ENCODE peak calls at places on chromosomes 11 and 22, in ten cellular contexts. A is suprapubic skin, P is transverse colon, W is tibial nerve, Y is SK-N-SH, S is ovary, U is A549, F is H1, I is HepG2, V is sigmoid colon. L is an unnamed sample. For H3K9me3 and H3K4me1, the result is how much of the 10 kb centered on the place peaks cover.

GRCh38 chr11:102234779-102235439 is 82.4 kb upstream of the BIRC3 start:
- DNase-seq in A (no peak), P (no peak), W (no peak), Y (no peak), S (no peak), U (no peak), F (no peak), I (no peak), V (no peak), L (no peak)

GRCh38 chr22:23389271-23390071 is 190.6 kb downstream of the IGLL1 start:
- DNase-seq in A (no peak), P (no peak), W (no peak), Y (no peak), S (no peak), U (no peak), F (no peak), I (peak), V (peak), L (no peak)

GRCh38 chr11:74992852-74993251 is 4.1 kb downstream of the NEU3 start:
- DNase-seq in A (no peak), P (no peak), W (no peak), Y (no peak), S (no peak), U (no peak), F (no peak), I (no peak), V (no peak), L (no peak)

GRCh38 chr22:50293441-50294318 is 13.8 kb downstream of the PLXNB2 start:
- DNase-seq in A (no peak), P (peak), W (no peak), Y (peak), S (peak), U (no peak), F (no peak), I (peak), V (no peak), L (peak)

GRCh38 chr11:12617632-12618031 is 56.6 kb upstream of the TEAD1 start:
- DNase-seq in A (no peak), P (no peak), W (no peak), Y (no peak), S (no peak), U (no peak), F (no peak), I (no peak), V (no peak), L (no peak)

GRCh38 chr11:1736447-1736992 is 13.9 kb downstream of the IFITM10 start:
- DNase-seq in A (no peak), P (no peak), W (no peak), Y (no peak), S (no peak), U (no peak), F (no peak), I (no peak), V (no peak), L (no peak)

GRCh38 chr11:3824714-3825472 is 15.9 kb downstream of the RHOG start:
- DNase-seq in A (no peak), P (peak), W (no peak), Y (peak), S (no peak), U (peak), F (peak), I (peak), V (peak), L (peak)

GRCh38 chr11:77019976-77020591 is 14.1 kb upstream of the B3GNT6 start:
- DNase-seq in A (no peak), P (no peak), W (no peak), Y (no peak), S (no peak), U (peak), F (no peak), I (peak), V (no peak), L (no peak)

GRCh38 chr11:103673773-103674172 is 362.7 kb upstream of the DDI1 start:
- DNase-seq in A (no peak), P (no peak), W (no peak), Y (no peak), S (no peak), U (no peak), F (no peak), I (no peak), V (no peak), L (no peak)

GRCh38 chr11:6561288-6561687 is 42.1 kb downstream of the RRP8 start:
- DNase-seq in A (no peak), P (no peak), W (no peak), Y (no peak), S (no peak), U (no peak), F (no peak), I (no peak), V (no peak), L (no peak)

GRCh38 chr22:40462195-40462988 is 92.0 kb downstream of the SGSM3 start:
- DNase-seq in A (no peak), P (no peak), W (no peak), Y (no peak), S (no peak), U (no peak), F (no peak), I (peak), V (no peak), L (no peak)

GRCh38 chr11:102914238-102915043 is 39.7 kb upstream of the MMP12 start:
- DNase-seq in A (no peak), P (peak), W (no peak), Y (peak), S (no peak), U (peak), F (peak), I (peak), V (peak), L (no peak)

GRCh38 chr22:27452916-27453315 is 348.6 kb downstream of the MN1 start:
- DNase-seq in A (no peak), P (no peak), W (no peak), Y (no peak), S (no peak), U (no peak), F (no peak), I (no peak), V (no peak), L (no peak)

GRCh38 chr11:133835258-133836075 is 9.8 kb downstream of the SPATA19 start:
- DNase-seq in A (no peak), P (no peak), W (no peak), Y (peak), S (no peak), U (peak), F (peak), I (peak), V (no peak), L (peak)

GRCh38 chr11:70732493-70733206 is 334.3 kb downstream of the CTTN start:
- DNase-seq in A (no peak), P (no peak), W (no peak), Y (no peak), S (no peak), U (no peak), F (no peak), I (no peak), V (no peak), L (no peak)

GRCh38 chr11:10386361-10386760 is 68.7 kb upstream of the AMPD3 start:
- DNase-seq in A (no peak), P (no peak), W (no peak), Y (no peak), S (no peak), U (no peak), F (no peak), I (no peak), V (no peak), L (no peak)

GRCh38 chr22:49999063-49999900 is 13.3 kb downstream of the IL17REL start:
- DNase-seq in A (peak), P (peak), W (no peak), Y (peak), S (no peak), U (no peak), F (no peak), I (no peak), V (no peak), L (peak)

GRCh38 chr22:21816787-21817496 is 50.5 kb downstream of the MAPK1 start:
- DNase-seq in A (no peak), P (no peak), W (no peak), Y (peak), S (no peak), U (peak), F (no peak), I (no peak), V (no peak), L (no peak)

GRCh38 chr11:92130432-92130831 is 94.2 kb upstream of the FAT3 start:
- DNase-seq in A (no peak), P (no peak), W (no peak), Y (no peak), S (no peak), U (no peak), F (no peak), I (no peak), V (no peak), L (no peak)

GRCh38 chr22:44613196-44613595 is 88.8 kb upstream of the PRR5 start:
- DNase-seq in A (no peak), P (no peak), W (no peak), Y (no peak), S (no peak), U (no peak), F (no peak), I (no peak), V (no peak), L (no peak)

GRCh38 chr22:44608606-44609226 is 93.3 kb upstream of the PRR5 start:
- DNase-seq in A (no peak), P (no peak), W (no peak), Y (peak), S (no peak), U (no peak), F (no peak), I (no peak), V (no peak), L (no peak)

GRCh38 chr22:44609589-44609988 is 92.4 kb upstream of the PRR5 start:
- DNase-seq in A (no peak), P (no peak), W (no peak), Y (peak), S (no peak), U (no peak), F (no peak), I (no peak), V (no peak), L (no peak)

GRCh38 chr22:44615146-44615545 is 86.9 kb upstream of the PRR5 start:
- DNase-seq in A (no peak), P (no peak), W (no peak), Y (no peak), S (no peak), U (no peak), F (no peak), I (no peak), V (no peak), L (no peak)

GRCh38 chr22:44611880-44612496 is 90.0 kb upstream of the PRR5 start:
- DNase-seq in A (no peak), P (no peak), W (no peak), Y (no peak), S (no peak), U (no peak), F (no peak), I (no peak), V (no peak), L (no peak)
- H3K9me3 ChIP-seq in A (under half), P (under half), W (half or more), Y (under half), S (under half), U (under half), F (under half), I (under half), V (under half), L (under half)

GRCh38 chr11:33724644-33725035 is 11.6 kb downstream of the CD59 start:
- DNase-seq in A (peak), P (no peak), W (no peak), Y (no peak), S (peak), U (no peak), F (no peak), I (no peak), V (peak), L (peak)

GRCh38 chr11:33721291-33721840 is 14.9 kb downstream of the CD59 start:
- DNase-seq in A (no peak), P (no peak), W (no peak), Y (no peak), S (no peak), U (no peak), F (no peak), I (no peak), V (no peak), L (no peak)

GRCh38 chr11:33722579-33723234 is 13.5 kb downstream of the CD59 start:
- DNase-seq in A (no peak), P (no peak), W (no peak), Y (no peak), S (no peak), U (no peak), F (no peak), I (no peak), V (no peak), L (no peak)

GRCh38 chr11:33721984-33722383 is 14.2 kb downstream of the CD59 start:
- DNase-seq in A (no peak), P (no peak), W (no peak), Y (no peak), S (no peak), U (no peak), F (no peak), I (no peak), V (no peak), L (no peak)

DNA sequence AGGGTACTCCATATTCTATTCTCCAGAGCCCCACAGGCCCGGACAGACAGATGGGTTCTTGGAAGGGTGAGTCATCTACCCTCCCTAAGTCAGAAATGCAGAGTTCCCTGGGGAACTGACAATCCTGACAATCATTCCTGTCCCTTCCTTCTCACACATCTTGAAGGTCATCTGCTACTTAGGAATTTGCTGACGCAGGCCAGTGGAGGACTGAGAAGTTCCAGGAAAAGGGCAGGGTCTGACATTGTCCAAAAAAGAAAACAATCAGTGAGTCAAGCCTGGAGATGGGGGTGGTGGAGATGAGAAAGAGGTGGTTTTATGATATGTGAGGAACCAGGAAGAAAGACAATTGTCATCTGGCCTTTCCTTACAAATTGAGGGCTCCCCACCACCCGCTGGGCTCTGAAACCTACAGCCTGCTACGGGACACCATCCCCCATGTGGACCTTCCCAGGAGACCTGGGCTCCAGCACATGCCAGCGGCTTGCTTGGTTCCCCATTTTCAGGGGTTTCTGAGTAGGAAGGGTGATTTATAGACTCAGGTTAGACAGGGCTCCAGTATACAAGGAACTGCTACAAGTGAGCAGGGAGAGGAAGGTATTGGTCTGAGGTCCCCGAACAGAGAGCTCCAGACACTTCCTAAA is 12.9 kb downstream of the CD59 start:
- DNase-seq in A (peak), P (no peak), W (no peak), Y (no peak), S (no peak), U (peak), F (no peak), I (no peak), V (no peak), L (peak)
- TF ChIP-seq EP300 in A (no peak), P (peak), W (peak), Y (no peak), S (no peak), U (peak), F (no peak), I (no peak), V (peak), L (peak)

GRCh38 chr22:46354993-46355305 is 19.4 kb downstream of the TRMU start:
- DNase-seq in A (no peak), P (peak), W (no peak), Y (no peak), S (no peak), U (no peak), F (no peak), I (no peak), V (no peak), L (no peak)
- H3K4me1 ChIP-seq in A (under half), P (under half), W (under half), Y (under half), S (under half), U (under half), F (under half), I (under half), V (under half), L (under half)

DNA sequence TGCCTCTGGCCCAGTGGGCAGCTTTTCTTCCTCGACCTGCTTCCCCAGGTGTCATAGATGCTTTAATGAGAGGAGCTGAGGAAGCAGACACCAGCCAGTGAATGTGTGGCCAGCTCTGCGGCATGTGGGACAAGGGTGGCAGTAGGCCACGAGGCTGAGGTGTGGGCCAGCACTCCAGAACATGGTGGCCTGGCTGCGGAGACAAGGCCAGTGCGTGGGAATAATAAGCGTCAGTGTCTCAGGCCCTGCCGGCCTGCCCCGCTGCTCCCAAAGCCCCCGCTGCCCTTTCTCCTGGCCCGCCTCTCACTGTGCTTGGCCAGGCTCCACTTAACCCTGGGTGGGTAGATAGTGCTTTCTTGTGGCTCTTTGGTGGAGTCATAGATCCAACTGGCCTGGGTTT is 2.1 kb downstream of the MAPK8IP1 start:
- DNase-seq in A (no peak), P (no peak), W (no peak), Y (no peak), S (no peak), U (no peak), F (no peak), I (no peak), V (no peak), L (no peak)
- H3K9me3 ChIP-seq in A (under half), P (under half), W (under half), Y (under half), S (under half), U (under half), F (under half), I (under half), V (under half), L (under half)

DNA sequence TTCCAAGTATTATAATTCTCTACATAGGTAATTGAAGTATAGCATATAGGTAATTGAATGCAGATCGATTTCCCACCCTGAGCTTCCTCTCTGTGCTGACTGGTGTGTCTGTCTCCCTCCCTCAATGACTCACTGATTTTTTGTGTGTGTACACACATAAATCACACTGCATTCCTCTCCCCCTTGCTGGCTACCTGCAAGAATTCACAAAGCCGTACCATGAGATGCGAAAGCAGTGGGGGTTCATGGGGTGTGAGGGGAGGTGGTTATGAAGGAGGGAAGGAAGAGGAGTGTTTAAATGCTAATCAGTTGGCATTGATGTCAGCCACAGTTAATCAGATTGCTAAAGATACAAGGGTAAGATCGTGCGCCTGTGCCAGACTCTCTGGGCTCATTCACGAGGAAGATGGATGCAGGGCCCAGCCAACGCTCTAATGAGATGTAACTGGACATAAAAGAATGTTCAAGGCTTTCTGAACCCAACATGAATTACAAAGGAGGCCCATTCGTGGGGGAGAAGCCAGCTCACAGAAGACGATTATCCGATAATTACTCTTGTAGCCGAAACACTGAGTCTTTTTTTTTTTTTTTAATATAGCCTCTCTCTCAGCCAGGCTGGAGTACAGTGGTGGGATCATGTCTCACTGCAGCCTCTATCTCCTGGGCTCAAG is 107.4 kb downstream of the SEZ6L start:
- DNase-seq in A (no peak), P (no peak), W (no peak), Y (no peak), S (no peak), U (no peak), F (peak), I (no peak), V (no peak), L (no peak)
- TF ChIP-seq EP300 in A (no peak), P (no peak), W (no peak), Y (no peak), S (no peak), U (no peak), F (no peak), I (no peak), V (no peak), L (no peak)

DNA sequence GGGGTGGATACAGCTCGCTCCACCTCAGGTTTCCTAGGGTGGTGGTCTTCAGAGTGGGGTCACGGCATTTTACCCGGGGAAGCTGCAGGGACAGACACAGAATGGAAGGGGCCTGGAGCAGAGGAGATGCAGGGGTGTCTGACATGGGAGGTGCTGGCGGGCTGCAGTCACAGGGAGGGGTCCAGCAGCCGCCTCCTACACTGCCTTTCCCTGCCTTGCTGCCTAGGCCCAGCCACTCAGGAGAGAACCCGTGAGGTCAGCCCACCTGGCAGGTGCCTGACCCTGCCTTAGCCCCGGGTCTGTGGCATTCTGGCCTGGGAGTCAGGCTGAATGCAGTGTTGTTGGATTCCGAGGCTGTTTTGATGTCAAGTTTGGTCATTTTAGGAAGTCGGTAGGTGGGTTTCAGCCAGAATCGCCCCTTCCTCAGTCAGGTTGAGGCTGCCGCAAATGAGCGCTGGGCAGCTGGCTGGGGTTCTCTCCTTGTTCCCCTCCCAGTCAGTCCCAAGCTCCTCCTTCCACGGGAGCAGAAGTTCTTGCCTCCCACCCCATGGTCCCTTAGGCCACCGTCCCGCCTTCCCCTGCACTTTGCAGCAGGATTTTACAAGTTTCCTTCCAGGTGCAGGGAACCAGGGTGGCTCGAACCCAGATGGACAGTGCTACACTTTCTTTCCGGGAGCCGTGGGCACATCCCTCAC is 294.5 kb downstream of the TBC1D22A start:
- DNase-seq in A (peak), P (no peak), W (no peak), Y (no peak), S (no peak), U (no peak), F (no peak), I (no peak), V (peak), L (peak)
- H3K4me1 ChIP-seq in A (under half), P (under half), W (under half), Y (under half), S (under half), U (under half), F (under half), I (under half), V (under half), L (under half)

L was measured in upper lobe of left lung.